ENCODE peak calls at places on chromosomes 2 and 18, in seven cellular contexts. M is GM12878, X is endothelial cell of umbilical vein, E is HCT116, F is H1, W is HepG2, K is K562. Z is an unnamed sample.

GRCh38 chr2:40642261-40642660 is 190.4 kb upstream of the SLC8A1 start:
- DNase-seq in E (no peak), F (no peak), M (no peak), X (no peak), K (no peak), W (no peak), Z (no peak)

GRCh38 chr2:215692387-215693079 is 256.7 kb upstream of the FN1 start:
- DNase-seq in W (peak), K (no peak), E (no peak), M (no peak), X (peak), F (no peak), Z (no peak)

GRCh38 chr2:186644791-186645190 is 49.1 kb upstream of the FAM171B start:
- DNase-seq in W (no peak), E (no peak), X (no peak), K (no peak), M (no peak), F (no peak), Z (no peak)

GRCh38 chr2:74387346-74387745 is 7.2 kb upstream of the DCTN1 start:
- DNase-seq in E (no peak), M (no peak), F (no peak), X (no peak), W (no peak), K (no peak), Z (no peak)

GRCh38 chr2:46167924-46168323 is 129.3 kb upstream of the EPAS1 start:
- DNase-seq in F (no peak), M (no peak), X (no peak), K (no peak), E (no peak), W (no peak), Z (no peak)

GRCh38 chr2:20525041-20526035 is 78.5 kb downstream of the RHOB start:
- DNase-seq in X (no peak), W (peak), K (no peak), F (no peak), M (peak), E (no peak), Z (no peak)

GRCh38 chr2:231362785-231363184 is 32.7 kb upstream of the B3GNT7 start:
- DNase-seq in K (no peak), W (no peak), M (no peak), E (no peak), X (no peak), F (no peak), Z (no peak)

GRCh38 chr2:69166812-69167468 is 154.0 kb downstream of the ANTXR1 start:
- DNase-seq in F (no peak), W (peak), M (no peak), X (no peak), K (no peak), E (no peak), Z (no peak)

GRCh38 chr2:109715302-109715937 is 78.7 kb upstream of the RGPD5 start:
- DNase-seq in M (no peak), X (no peak), E (no peak), K (no peak), F (no peak), W (peak), Z (no peak)

GRCh38 chr2:165801176-165801575 is 7.1 kb upstream of the GALNT3 start:
- DNase-seq in X (no peak), F (no peak), M (no peak), K (no peak), W (no peak), E (no peak), Z (no peak)

GRCh38 chr2:79235135-79235534 is 75.6 kb upstream of the REG3A start:
- DNase-seq in W (peak), X (no peak), F (no peak), K (no peak), E (no peak), M (no peak), Z (no peak)

GRCh38 chr18:11989966-11990380 is 8.7 kb downstream of the IMPA2 start:
- DNase-seq in W (no peak), X (no peak), E (no peak), M (no peak), F (no peak), K (no peak), Z (no peak)

GRCh38 chr2:68287580-68288441 is 31.9 kb downstream of the CNRIP1 start:
- DNase-seq in E (no peak), K (peak), M (no peak), F (no peak), W (no peak), X (peak), Z (no peak)

GRCh38 chr2:182767578-182767977 is 51.5 kb downstream of the DNAJC10 start:
- DNase-seq in E (peak), F (no peak), K (no peak), W (peak), M (no peak), X (peak), Z (no peak)

GRCh38 chr2:53475320-53475719 is 292.3 kb upstream of the CHAC2 start:
- DNase-seq in F (no peak), M (no peak), W (no peak), E (peak), K (no peak), X (no peak), Z (no peak)

GRCh38 chr2:32847734-32848133 is 99.0 kb upstream of the LTBP1 start:
- DNase-seq in X (no peak), F (no peak), K (no peak), W (no peak), E (no peak), M (no peak), Z (no peak)

GRCh38 chr2:236047176-236047575 is 121.0 kb downstream of the GBX2 start:
- DNase-seq in F (no peak), K (no peak), M (no peak), E (no peak), W (no peak), X (no peak), Z (no peak)

GRCh38 chr2:129713337-129713736 is 266.1 kb upstream of the RAB6C start:
- DNase-seq in F (no peak), M (no peak), E (no peak), W (no peak), K (no peak), X (no peak), Z (no peak)

GRCh38 chr2:95530734-95531133 is 46.2 kb upstream of the TRIM43B start:
- DNase-seq in E (no peak), K (no peak), F (no peak), W (no peak), M (peak), X (peak), Z (no peak)

GRCh38 chr2:217944923-217945322 is 57.9 kb downstream of the TNS1 start:
- DNase-seq in K (no peak), F (no peak), M (no peak), W (no peak), E (no peak), X (no peak), Z (no peak)

GRCh38 chr2:12202301-12202700 is 455.9 kb downstream of the LPIN1 start:
- DNase-seq in K (no peak), W (no peak), F (no peak), X (no peak), E (no peak), M (no peak), Z (no peak)

GRCh38 chr18:62802523-62802922 is 87.2 kb downstream of the PHLPP1 start:
- DNase-seq in E (no peak), K (no peak), W (no peak), M (no peak), F (no peak), X (peak), Z (no peak)

GRCh38 chr2:27566628-27567027 is 16.2 kb upstream of the ZNF512 start:
- DNase-seq in K (no peak), W (no peak), X (peak), M (no peak), F (no peak), E (no peak), Z (no peak)

GRCh38 chr2:239393401-239393940 is 7.3 kb downstream of the HDAC4 start:
- DNase-seq in M (no peak), W (no peak), K (no peak), F (no peak), E (no peak), X (no peak), Z (no peak)

GRCh38 chr2:147099845-147100244 is 745.0 kb upstream of the ACVR2A start:
- DNase-seq in M (no peak), W (no peak), F (no peak), E (no peak), X (no peak), K (no peak), Z (no peak)

GRCh38 chr2:37625156-37625555 is 46.3 kb downstream of the CDC42EP3 start:
- DNase-seq in W (no peak), X (no peak), F (no peak), E (no peak), M (no peak), K (no peak), Z (no peak)

GRCh38 chr2:239034561-239035341 is 186.9 kb downstream of the TWIST2 start:
- DNase-seq in K (no peak), X (no peak), M (no peak), E (no peak), W (no peak), F (no peak), Z (no peak)

GRCh38 chr2:237572021-237572741 is 5.8 kb downstream of the PRLH start:
- DNase-seq in W (peak), F (peak), E (peak), K (peak), M (peak), X (peak), Z (peak)

GRCh38 chr2:27051902-27052645 is 606 bp downstream of the AGBL5 start:
- DNase-seq in F (no peak), W (no peak), X (peak), K (no peak), M (no peak), E (no peak), Z (no peak)

GRCh38 chr18:51997129-51997528 is 342.9 kb upstream of the DCC start:
- DNase-seq in X (no peak), K (no peak), F (no peak), E (no peak), M (no peak), W (no peak), Z (no peak)

GRCh38 chr2:37768491-37768925 is 97.1 kb upstream of the CDC42EP3 start:
- DNase-seq in K (no peak), M (no peak), X (no peak), F (no peak), W (peak), E (no peak), Z (no peak)

GRCh38 chr2:239161711-239162140 is 239.1 kb downstream of the HDAC4 start:
- DNase-seq in K (no peak), F (no peak), W (no peak), E (no peak), X (no peak), M (no peak), Z (no peak)

GRCh38 chr2:171244970-171245782 is 84.5 kb upstream of the TLK1 start:
- DNase-seq in M (no peak), X (no peak), E (no peak), K (no peak), W (no peak), F (no peak), Z (no peak)

GRCh38 chr2:20221169-20221938 is 3.6 kb downstream of the SDC1 start:
- DNase-seq in F (no peak), K (no peak), W (no peak), E (no peak), M (no peak), X (no peak), Z (no peak)

GRCh38 chr2:133812826-133813617 is 244.8 kb upstream of the NCKAP5 start:
- DNase-seq in F (no peak), W (no peak), X (peak), M (no peak), E (peak), K (no peak), Z (no peak)

GRCh38 chr2:207503234-207503633 is 26.5 kb upstream of the CREB1 start:
- DNase-seq in X (no peak), M (no peak), W (no peak), F (no peak), K (peak), E (no peak), Z (no peak)

GRCh38 chr2:157838442-157839161 is 37.5 kb downstream of the ACVR1 start:
- DNase-seq in E (peak), F (no peak), X (peak), W (peak), K (peak), M (no peak), Z (no peak)

GRCh38 chr18:21262979-21263378 is 20.9 kb downstream of the GREB1L start:
- DNase-seq in E (no peak), K (no peak), F (no peak), W (no peak), M (no peak), X (peak), Z (no peak)

GRCh38 chr2:170944545-170944944 is 15.5 kb downstream of the GORASP2 start:
- DNase-seq in X (no peak), E (no peak), M (no peak), K (no peak), F (no peak), W (no peak), Z (no peak)

GRCh38 chr2:112275314-112275886 is at the start of gene ZC3H6:
- DNase-seq in M (peak), X (peak), W (peak), F (peak), E (peak), K (peak), Z (peak)

GRCh38 chr2:112277591-112278220 is 2.3 kb downstream of the ZC3H6 start:
- DNase-seq in K (no peak), E (no peak), X (no peak), F (no peak), M (no peak), W (no peak), Z (no peak)

GRCh38 chr2:112275887-112276773 is 733 bp downstream of the ZC3H6 start:
- DNase-seq in E (peak), F (peak), W (peak), K (peak), X (peak), M (no peak), Z (no peak)

GRCh38 chr2:112273349-112273748 is 2.0 kb upstream of the ZC3H6 start:
- DNase-seq in X (no peak), M (no peak), E (no peak), F (no peak), W (no peak), K (no peak), Z (no peak)

GRCh38 chr2:112276954-112277353 is 1.6 kb downstream of the ZC3H6 start:
- DNase-seq in X (no peak), F (no peak), K (no peak), M (no peak), W (no peak), E (no peak), Z (no peak)
- H3K9ac ChIP-seq in X (no peak), F (no peak), K (no peak), M (no peak), W (no peak), E (peak), Z (peak)

GRCh38 chr2:128585706-128586105 is 267.0 kb upstream of the HS6ST1 start:
- DNase-seq in M (no peak), K (no peak), E (no peak), F (no peak), X (no peak), W (no peak), Z (no peak)

GRCh38 chr2:128579825-128580224 is 261.2 kb upstream of the HS6ST1 start:
- DNase-seq in M (no peak), K (no peak), F (no peak), X (no peak), E (no peak), W (no peak), Z (no peak)

GRCh38 chr2:128580988-128581848 is 262.6 kb upstream of the HS6ST1 start:
- DNase-seq in W (no peak), X (no peak), M (no peak), K (no peak), E (no peak), F (no peak), Z (no peak)

GRCh38 chr2:128581849-128582244 is 263.2 kb upstream of the HS6ST1 start:
- DNase-seq in W (no peak), F (no peak), K (no peak), M (no peak), X (no peak), E (no peak), Z (no peak)

GRCh38 chr2:128584296-128584900 is 265.7 kb upstream of the HS6ST1 start:
- DNase-seq in M (no peak), W (no peak), F (no peak), K (no peak), E (no peak), X (peak), Z (no peak)
- TF ChIP-seq EZH2 in M (no peak), W (no peak), F (no peak), K (no peak), E (no peak), X (no peak), Z (no peak)

GRCh38 chr2:8549942-8550341 is 131.9 kb upstream of the ID2 start:
- DNase-seq in K (no peak), M (no peak), E (no peak), W (no peak), F (no peak), X (no peak), Z (no peak)
- TF ChIP-seq POLR2AphosphoS5 in K (no peak), M (no peak), E (no peak), W (no peak), F (no peak), X (no peak), Z (no peak)

DNA sequence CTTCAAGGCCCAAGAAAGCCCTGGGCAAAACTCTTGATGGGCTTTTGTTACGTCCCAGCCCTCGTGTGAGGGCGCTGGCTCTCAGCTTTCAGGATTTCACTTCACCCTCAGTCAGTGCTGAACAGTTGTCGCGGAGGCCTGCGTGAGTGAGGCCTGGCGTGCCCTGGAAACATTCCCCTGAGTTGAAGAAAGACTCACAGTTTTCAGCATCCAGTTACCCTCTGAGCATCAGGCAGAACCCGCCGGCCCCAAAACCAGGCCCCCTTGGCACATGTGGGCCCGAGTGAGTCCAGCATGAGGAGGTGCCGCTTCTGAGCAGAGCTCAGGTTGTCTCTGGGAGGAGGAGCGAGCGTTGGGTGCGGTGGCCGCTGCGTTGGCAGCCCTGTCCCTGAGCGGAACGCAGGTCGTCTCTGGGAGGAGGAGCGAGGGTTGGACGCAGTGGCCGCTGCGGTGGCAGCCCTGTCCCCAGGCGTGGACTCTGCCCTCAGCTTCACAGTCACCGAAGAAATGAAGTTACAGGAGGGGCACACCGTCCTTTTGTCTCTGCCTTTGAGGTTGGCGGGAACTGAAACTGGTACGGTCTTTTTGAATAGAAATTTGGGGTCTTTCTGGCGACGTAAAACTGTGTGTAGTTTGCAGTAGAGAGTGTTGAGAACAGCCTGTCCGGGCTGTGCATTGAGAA is at the start of gene NEU4:
- DNase-seq in F (no peak), W (peak), K (no peak), M (no peak), X (no peak), E (no peak), Z (no peak)
- H3K9ac ChIP-seq in F (no peak), W (peak), K (peak), M (no peak), X (no peak), E (no peak), Z (peak)

GRCh38 chr2:72146357-72147302 is 1.0 kb downstream of the CYP26B1 start:
- DNase-seq in M (no peak), K (no peak), F (no peak), X (peak), E (no peak), W (no peak), Z (no peak)
- TF ChIP-seq EZH2 in M (no peak), K (no peak), F (peak), X (peak), E (no peak), W (peak), Z (no peak)